ENCODE peak calls at places on chromosomes 2 and 18, in seven cellular contexts. K is Panc1; F is left lung; B is lower lobe of right lung; W is activated T-cell treated with anti-CD3 and anti-CD28 coated beads, Interleukin-2, amount 50 U/mL, for 4 hours; H is psoas muscle; T is mucosa of descending colon. L is an unnamed sample.
A peak's percentile ranks its signal among the peaks of the same experiment; 100 is the strongest.

GRCh38 chr18:42174909-42175308 is 219.9 kb downstream of the PIK3C3 start:
- ATAC-seq in B (no peak), T (no peak), K (no peak), H (no peak), W (no peak), F (no peak), L (peak; percentile 77)

GRCh38 chr2:137178955-137179377 is 413.6 kb downstream of the THSD7B start:
- ATAC-seq in K (peak; percentile 42), T (no peak), B (peak; percentile 42), H (no peak), W (no peak), F (no peak), L (peak; percentile 60)

GRCh38 chr2:118177318-118177717 is 89.0 kb downstream of the INSIG2 start:
- ATAC-seq in W (no peak), H (no peak), T (no peak), B (no peak), F (no peak), K (no peak), L (no peak)

GRCh38 chr2:102367331-102367971 is 11.9 kb downstream of the IL18R1 start:
- ATAC-seq in H (no peak), W (peak; percentile 96), K (no peak), F (no peak), B (peak; percentile 40), T (peak; percentile 72), L (no peak)

GRCh38 chr2:20504174-20504573 is 57.3 kb downstream of the RHOB start:
- ATAC-seq in W (no peak), K (no peak), T (no peak), B (no peak), H (no peak), F (no peak), L (no peak)

GRCh38 chr2:36561223-36561944 is 36.6 kb downstream of the FEZ2 start:
- ATAC-seq in K (peak; percentile 94), B (peak; percentile 90), F (peak; percentile 95), W (no peak), H (peak; percentile 87), T (peak; percentile 99), L (peak; percentile 95)

GRCh38 chr2:216624251-216624650 is 9.0 kb upstream of the IGFBP2 start:
- ATAC-seq in T (no peak), B (no peak), F (no peak), W (no peak), K (no peak), H (no peak), L (peak; percentile 47)

GRCh38 chr18:59142274-59142673 is 2.6 kb downstream of the SEC11C start:
- ATAC-seq in T (no peak), K (no peak), F (no peak), H (no peak), W (no peak), B (no peak), L (no peak)

GRCh38 chr18:48318481-48318880 is 90.7 kb downstream of the ZBTB7C start:
- ATAC-seq in K (no peak), T (no peak), W (no peak), B (no peak), H (no peak), F (no peak), L (peak; percentile 6)

GRCh38 chr2:242013771-242014170 is 144.2 kb downstream of the RTP5 start:
- ATAC-seq in B (no peak), T (no peak), H (no peak), K (no peak), F (no peak), W (no peak), L (no peak)

GRCh38 chr2:96539215-96539920 is 2.8 kb downstream of the ARID5A start:
- ATAC-seq in T (no peak), B (no peak), H (no peak), W (no peak), K (no peak), F (no peak), L (no peak)

GRCh38 chr2:219958941-219959340 is 331.5 kb downstream of the SLC4A3 start:
- ATAC-seq in H (no peak), W (no peak), F (no peak), B (no peak), K (no peak), T (no peak), L (no peak)

GRCh38 chr2:24509425-24509824 is 18.4 kb downstream of the NCOA1 start:
- ATAC-seq in W (peak; percentile 52), F (no peak), K (no peak), T (no peak), B (no peak), H (no peak), L (no peak)

GRCh38 chr2:132645943-132646804 is 23.8 kb downstream of the LYPD1 start:
- ATAC-seq in K (no peak), T (no peak), F (no peak), H (no peak), B (peak; percentile 37), W (no peak), L (no peak)

GRCh38 chr2:197435598-197436435 is 989 bp upstream of the SF3B1 start:
- ATAC-seq in F (no peak), W (no peak), T (peak; percentile 14), K (no peak), H (peak; percentile 34), B (no peak), L (no peak)

GRCh38 chr2:229899604-229900003 is 22.2 kb downstream of the TRIP12 start:
- ATAC-seq in F (no peak), B (no peak), W (no peak), K (no peak), T (no peak), H (no peak), L (no peak)

L was measured in esophagus mucosa.